ENCODE peak calls at places on chromosomes 7 and 10, in five cellular contexts. K is kidney, J is foreskin fibroblast, Z is fibroblast of the aortic adventitia, W is BJ. F is an unnamed sample.

GRCh38 chr10:42866115-42866995 is 83.8 kb downstream of the BMS1 start:
- DNase-seq in K (peak; percentile 93), J (peak; percentile 88), Z (peak; percentile 74), W (no peak), F (peak; percentile 3)

GRCh38 chr10:1057106-1057657 is 997 bp downstream of the WDR37 start:
- DNase-seq in K (no peak), J (no peak), Z (peak; percentile 6), W (no peak), F (no peak)

GRCh38 chr7:2242541-2243482 is 786 bp downstream of the NUDT1 start:
- DNase-seq in K (no peak), J (peak; percentile 50), Z (peak; percentile 10), W (no peak), F (no peak)

GRCh38 chr7:50647286-50647980 is 82.2 kb upstream of the DDC start:
- DNase-seq in K (no peak), J (no peak), Z (no peak), W (no peak), F (no peak)

GRCh38 chr7:79692015-79692414 is 238.5 kb upstream of the MAGI2 start:
- DNase-seq in K (no peak), J (peak; percentile 89), Z (peak; percentile 58), W (peak; percentile 40), F (peak; percentile 84)

GRCh38 chr10:35726850-35727249 is 84.8 kb upstream of the FZD8 start:
- DNase-seq in K (no peak), J (no peak), Z (no peak), W (no peak), F (no peak)

GRCh38 chr10:44339218-44339617 is 45.7 kb downstream of the CXCL12 start:
- DNase-seq in K (no peak), J (peak; percentile 4), Z (no peak), W (no peak), F (no peak)

GRCh38 chr10:37712489-37713131 is 144.8 kb downstream of the ZNF248 start:
- DNase-seq in K (no peak), J (no peak), Z (no peak), W (no peak), F (no peak)

GRCh38 chr7:96167424-96167823 is 154.5 kb downstream of the SLC25A13 start:
- DNase-seq in K (no peak), J (no peak), Z (no peak), W (no peak), F (no peak)

GRCh38 chr10:81575007-81575406 is 300.0 kb upstream of the NRG3 start:
- DNase-seq in K (no peak), J (no peak), Z (no peak), W (no peak), F (no peak)

GRCh38 chr7:105246195-105247078 is 142.3 kb downstream of the SRPK2 start:
- DNase-seq in K (no peak), J (no peak), Z (no peak), W (no peak), F (no peak)

GRCh38 chr10:130990536-130990935 is 321.0 kb downstream of the TCERG1L start:
- DNase-seq in K (no peak), J (no peak), Z (no peak), W (no peak), F (no peak)

GRCh38 chr7:107138696-107139420 is 29.9 kb upstream of the HBP1 start:
- DNase-seq in K (no peak), J (no peak), Z (no peak), W (no peak), F (peak; percentile 52)

GRCh38 chr10:124563320-124563719 is 101.7 kb downstream of the LHPP start:
- DNase-seq in K (peak; percentile 7), J (no peak), Z (no peak), W (no peak), F (no peak)

GRCh38 chr10:78597791-78598555 is 470.8 kb upstream of the ZMIZ1 start:
- DNase-seq in K (no peak), J (no peak), Z (no peak), W (no peak), F (no peak)

GRCh38 chr10:100519321-100520051 is at the start of gene SEC31B:
- DNase-seq in K (peak; percentile 79), J (peak; percentile 49), Z (no peak), W (no peak), F (no peak)

GRCh38 chr7:4234886-4235285 is 447.2 kb upstream of the FOXK1 start:
- DNase-seq in K (no peak), J (no peak), Z (no peak), W (no peak), F (no peak)

GRCh38 chr7:150432915-150433892 is 17.2 kb upstream of the GIMAP8 start:
- DNase-seq in K (no peak), J (no peak), Z (no peak), W (no peak), F (no peak)

GRCh38 chr7:150431839-150432658 is 18.4 kb upstream of the GIMAP8 start:
- DNase-seq in K (no peak), J (no peak), Z (no peak), W (no peak), F (no peak)

GRCh38 chr7:150434240-150434639 is 16.2 kb upstream of the GIMAP8 start:
- DNase-seq in K (no peak), J (no peak), Z (no peak), W (no peak), F (no peak)

GRCh38 chr7:150435390-150436073 is 14.9 kb upstream of the GIMAP8 start:
- DNase-seq in K (no peak), J (no peak), Z (no peak), W (no peak), F (no peak)

GRCh38 chr7:150435047-150435389 is 15.4 kb upstream of the GIMAP8 start:
- DNase-seq in K (no peak), J (no peak), Z (no peak), W (no peak), F (no peak)
- H3K4me3 ChIP-seq in K (no peak overlapping the region), J (no peak overlapping the region), Z (no peak overlapping the region), W (no peak overlapping the region), F (no peak overlapping the region)

DNA sequence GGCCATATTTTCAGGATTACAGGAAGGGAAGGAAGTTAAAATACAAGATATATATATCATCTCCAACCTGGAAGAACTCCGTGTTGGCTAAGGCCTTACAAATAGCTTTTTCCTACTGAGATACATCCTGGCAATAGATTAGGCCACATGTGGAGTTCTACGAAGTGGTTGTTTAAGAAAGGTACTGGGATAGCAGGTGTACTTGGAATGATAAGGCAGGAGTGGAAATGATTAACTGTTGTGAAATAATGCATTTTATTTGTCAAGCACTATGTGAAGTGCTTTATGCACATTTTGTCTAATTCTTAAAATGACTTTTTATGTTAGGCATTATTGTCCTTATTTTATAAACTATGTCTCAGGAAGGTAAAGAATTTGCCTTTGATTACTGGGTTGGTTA is 18.9 kb upstream of the SMIM30 start:
- DNase-seq in K (no peak), J (no peak), Z (no peak), W (no peak), F (no peak)
- TF ChIP-seq CTCF in K (no peak), J (no peak), Z (no peak), W (no peak), F (no peak)

DNA sequence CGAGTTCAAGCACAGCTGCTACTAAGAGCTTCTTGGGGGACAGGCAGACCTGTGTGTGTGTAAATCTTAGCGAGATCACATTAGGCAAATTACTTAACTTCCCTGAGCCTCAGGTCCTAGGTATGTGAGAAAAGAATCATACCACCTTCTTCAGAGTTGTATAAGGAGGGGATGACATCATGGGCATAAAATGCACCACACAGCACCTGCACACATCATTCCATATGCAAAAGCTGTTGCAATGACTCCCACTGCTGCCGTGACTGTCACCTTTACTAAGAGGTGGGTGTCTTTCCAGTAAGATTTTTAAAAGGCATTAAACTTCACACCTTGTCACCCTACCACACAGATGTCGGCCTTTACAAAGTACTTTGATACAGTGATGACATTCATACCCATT is 146.0 kb downstream of the FANK1 start:
- DNase-seq in K (no peak), J (no peak), Z (no peak), W (no peak), F (no peak)
- H3K4me3 ChIP-seq in K (peak overlapping the region; percentile 35), J (no peak overlapping the region), Z (no peak overlapping the region), W (no peak overlapping the region), F (no peak overlapping the region)

GRCh38 chr10:26550774-26551526 is 112.8 kb downstream of the APBB1IP start:
- DNase-seq in K (no peak), J (no peak), Z (no peak), W (no peak), F (no peak)
- TF ChIP-seq CTCF in K (no peak), J (no peak), Z (no peak), W (no peak), F (no peak)

GRCh38 chr7:128530855-128531104 is 54.2 kb downstream of the METTL2B start:
- DNase-seq in K (no peak), J (no peak), Z (no peak), W (no peak), F (no peak)
- H3K4me3 ChIP-seq in K (peak overlapping the region; percentile 52), J (peak overlapping the region; percentile 49), Z (peak overlapping the region; percentile 79), W (peak overlapping the region; percentile 72), F (peak overlapping the region; percentile 76)

DNA sequence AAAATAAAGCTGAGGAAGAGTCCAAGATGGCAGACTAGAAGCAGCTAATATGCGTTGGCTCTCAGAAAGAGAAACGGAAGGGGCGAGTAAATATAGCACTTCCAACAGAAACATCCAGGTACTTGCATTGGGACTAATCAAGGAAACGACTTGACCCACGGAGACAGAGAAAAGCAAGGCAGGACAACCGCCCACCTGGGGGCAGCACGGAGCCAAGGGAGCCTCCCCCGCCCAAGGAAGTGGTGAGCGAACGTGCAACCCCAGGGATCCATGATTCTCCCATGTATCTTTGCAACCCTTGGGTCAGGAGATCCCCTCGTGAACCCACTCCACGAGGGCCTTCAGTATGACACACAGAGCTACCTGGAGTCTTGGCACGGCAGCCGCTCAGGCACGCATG is 45.4 kb upstream of the GRM3 start:
- DNase-seq in K (no peak), J (no peak), Z (no peak), W (no peak), F (no peak)
- TF ChIP-seq CTCF in K (no peak), J (no peak), Z (no peak), W (no peak), F (no peak)